ENCODE peak calls at places on chromosome 18, in five cellular contexts. E is K562, X is neural progenitor cell, J is IMR-90, U is Karpas-422. D is an unnamed sample.
A peak's percentile ranks its signal among the peaks of the same experiment; 100 is the strongest.

GRCh38 chr18:44286049-44286448 is 394.6 kb upstream of the SETBP1 start:
- DNase-seq in U (no peak), X (no peak), E (no peak), J (no peak), D (no peak)

GRCh38 chr18:63317982-63318881 is 1.3 kb downstream of the BCL2 start:
- DNase-seq in X (peak; percentile 78), U (peak; percentile 93), J (no peak), E (no peak), D (no peak)

GRCh38 chr18:48657446-48658120 is 118.8 kb downstream of the CTIF start:
- DNase-seq in U (no peak), E (no peak), X (peak; percentile 20), J (no peak), D (no peak)

GRCh38 chr18:62409821-62410220 is 84.7 kb downstream of the TNFRSF11A start:
- DNase-seq in E (no peak), X (no peak), J (no peak), U (no peak), D (no peak)

GRCh38 chr18:52150050-52150449 is 189.9 kb upstream of the DCC start:
- DNase-seq in X (no peak), U (no peak), E (no peak), J (no peak), D (no peak)

GRCh38 chr18:77147418-77147852 is 14.9 kb upstream of the MBP start:
- DNase-seq in U (peak; percentile 69), X (no peak), E (no peak), J (peak; percentile 52), D (no peak)

GRCh38 chr18:11119550-11119949 is 29.8 kb downstream of the PIEZO2 start:
- DNase-seq in E (no peak), J (no peak), U (no peak), X (no peak), D (no peak)

GRCh38 chr18:79965119-79965902 is 868 bp downstream of the HSBP1L1 start:
- DNase-seq in J (peak; percentile 91), U (peak; percentile 72), E (no peak), X (no peak), D (no peak)

GRCh38 chr18:11019295-11019694 is 130.1 kb downstream of the PIEZO2 start:
- DNase-seq in X (no peak), U (no peak), J (no peak), E (no peak), D (no peak)

GRCh38 chr18:54130177-54130576 is 94.3 kb downstream of the MBD2 start:
- DNase-seq in X (no peak), U (no peak), E (no peak), J (peak; percentile 10), D (no peak)

GRCh38 chr18:44884446-44884845 is 203.8 kb downstream of the SETBP1 start:
- DNase-seq in X (no peak), E (no peak), U (no peak), J (no peak), D (no peak)

GRCh38 chr18:35826477-35826876 is 146.0 kb upstream of the RMP24 start:
- DNase-seq in E (no peak), J (no peak), U (no peak), X (no peak), D (no peak)
- H3K4me2 ChIP-seq in E (no peak overlapping the region), J (no peak overlapping the region), U (no peak overlapping the region), X (no peak overlapping the region), D (no peak overlapping the region)

DNA sequence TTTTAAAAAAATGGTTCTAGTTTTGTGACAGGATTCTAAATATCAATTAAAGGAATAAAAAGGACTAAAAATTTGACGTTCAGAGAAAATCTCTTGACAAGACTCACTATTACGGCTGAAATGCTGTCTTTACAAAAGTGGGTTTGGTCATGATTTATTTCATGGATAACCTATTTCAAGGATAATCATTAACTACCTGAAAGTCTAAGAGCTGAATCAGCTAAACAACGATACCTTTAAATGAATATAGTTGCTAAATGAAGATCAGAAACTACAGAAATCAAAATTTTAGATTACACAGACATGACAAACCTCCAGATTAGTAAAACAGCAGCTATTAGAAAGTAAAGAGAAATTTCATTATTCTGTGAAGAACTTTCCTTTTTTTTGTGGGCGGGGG is 35.7 kb downstream of the RTTN start:
- DNase-seq in U (no peak), X (no peak), E (no peak), J (no peak), D (no peak)
- H3K4me2 ChIP-seq in U (no peak overlapping the region), X (no peak overlapping the region), E (no peak overlapping the region), J (no peak overlapping the region), D (no peak overlapping the region)

DNA sequence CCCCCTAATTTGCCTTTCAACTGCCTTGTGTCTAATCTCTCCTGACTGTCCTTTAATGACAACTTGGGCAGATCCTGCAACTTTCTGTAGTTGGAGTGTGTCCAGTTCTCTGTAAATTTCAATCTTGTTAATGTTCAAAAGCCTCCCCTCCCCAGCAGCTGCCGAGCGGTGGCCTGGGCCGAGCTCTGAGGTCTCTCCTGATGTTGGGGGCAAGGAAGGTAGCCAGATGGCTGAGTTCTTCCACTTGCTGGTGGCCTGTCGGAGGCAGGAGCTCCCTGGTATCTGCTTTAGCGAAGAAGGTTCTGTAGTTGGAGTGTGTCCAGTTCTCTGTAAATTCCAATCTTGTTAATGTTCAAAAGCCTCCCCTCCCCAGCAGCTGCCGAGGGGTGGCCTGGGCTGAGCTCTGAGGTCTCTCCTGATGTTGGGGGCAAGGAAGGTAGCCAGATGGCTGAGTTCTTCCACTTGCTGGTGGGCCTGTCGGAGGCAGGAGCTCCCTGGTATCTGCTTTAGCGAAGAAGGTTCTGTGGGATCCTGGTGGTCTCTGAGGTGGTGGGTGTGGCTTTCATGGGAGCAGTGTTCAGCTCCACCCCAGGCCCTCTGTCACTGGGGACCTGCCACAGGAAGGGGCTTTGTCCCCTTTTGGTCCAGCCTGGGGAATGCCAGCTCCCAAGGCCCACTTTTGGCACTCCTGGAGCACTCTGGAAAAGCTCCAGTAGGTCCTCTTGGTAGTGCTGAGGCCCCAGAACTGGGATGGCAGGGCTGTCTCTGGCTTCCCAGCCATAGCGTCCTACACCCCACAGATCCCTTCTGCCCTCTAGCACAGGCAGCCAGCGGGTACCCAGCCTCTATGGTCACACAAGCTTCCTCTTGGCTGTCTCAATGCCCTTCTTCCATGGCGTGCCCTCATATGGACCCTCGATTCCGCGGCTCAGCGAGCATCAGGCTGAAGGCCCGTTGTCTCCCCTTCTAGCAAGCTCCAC is 211.9 kb downstream of the ALPK2 start:
- DNase-seq in E (no peak), X (no peak), U (no peak), J (peak; percentile 71), D (no peak)
- H3K4me2 ChIP-seq in E (no peak overlapping the region), X (no peak overlapping the region), U (no peak overlapping the region), J (no peak overlapping the region), D (no peak overlapping the region)

GRCh38 chr18:33572022-33572421 is 6.0 kb upstream of the ASXL3 start:
- DNase-seq in E (no peak), U (no peak), J (no peak), X (no peak), D (no peak)
- H3K4me2 ChIP-seq in E (no peak overlapping the region), U (no peak overlapping the region), J (no peak overlapping the region), X (no peak overlapping the region), D (no peak overlapping the region)

GRCh38 chr18:26480897-26481795 is 67.2 kb downstream of the KCTD1 start:
- DNase-seq in U (peak; percentile 55), E (no peak), J (peak; percentile 96), X (no peak), D (no peak)
- H3K4me2 ChIP-seq in U (peak overlapping the region; percentile 7), E (no peak overlapping the region), J (peak overlapping the region; percentile 51), X (no peak overlapping the region), D (no peak overlapping the region)

GRCh38 chr18:46754661-46755292 is 2.1 kb downstream of the ST8SIA5 start:
- DNase-seq in X (peak; percentile 49), U (no peak), J (no peak), E (no peak), D (no peak)

GRCh38 chr18:46754188-46754587 is 2.7 kb downstream of the ST8SIA5 start:
- DNase-seq in E (no peak), X (no peak), U (no peak), J (no peak), D (peak; percentile 8)

GRCh38 chr18:46756559-46757201 is at the start of gene ST8SIA5:
- DNase-seq in U (no peak), E (no peak), X (peak; percentile 80), J (no peak), D (no peak)

GRCh38 chr18:46755315-46756171 is 1.3 kb downstream of the ST8SIA5 start:
- DNase-seq in U (no peak), X (peak; percentile 23), J (no peak), E (no peak), D (no peak)

DNA sequence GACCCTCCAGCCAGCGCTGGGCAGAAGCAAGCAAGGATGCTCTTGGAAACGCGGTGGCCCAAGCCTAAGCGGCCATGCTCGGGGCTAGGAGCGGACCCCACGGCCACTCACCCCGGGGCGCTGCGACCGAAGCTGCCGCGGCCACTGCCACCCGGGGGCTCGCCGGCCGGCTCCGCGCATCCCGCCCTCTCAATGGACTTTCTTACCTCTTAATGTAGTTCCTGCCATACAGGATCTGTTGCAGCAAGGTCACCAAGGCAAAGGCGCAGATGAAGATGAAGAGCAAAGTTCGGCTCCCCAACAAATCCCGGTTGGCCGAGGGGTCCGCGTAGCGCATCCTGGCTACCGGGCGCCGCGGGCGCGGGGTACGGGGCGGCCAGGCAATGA is 688 bp downstream of the ST8SIA5 start:
- DNase-seq in E (no peak), U (no peak), J (no peak), X (no peak), D (no peak)
- H3K4me2 ChIP-seq in E (no peak overlapping the region), U (no peak overlapping the region), J (no peak overlapping the region), X (peak overlapping the region; percentile 90), D (no peak overlapping the region)

DNA sequence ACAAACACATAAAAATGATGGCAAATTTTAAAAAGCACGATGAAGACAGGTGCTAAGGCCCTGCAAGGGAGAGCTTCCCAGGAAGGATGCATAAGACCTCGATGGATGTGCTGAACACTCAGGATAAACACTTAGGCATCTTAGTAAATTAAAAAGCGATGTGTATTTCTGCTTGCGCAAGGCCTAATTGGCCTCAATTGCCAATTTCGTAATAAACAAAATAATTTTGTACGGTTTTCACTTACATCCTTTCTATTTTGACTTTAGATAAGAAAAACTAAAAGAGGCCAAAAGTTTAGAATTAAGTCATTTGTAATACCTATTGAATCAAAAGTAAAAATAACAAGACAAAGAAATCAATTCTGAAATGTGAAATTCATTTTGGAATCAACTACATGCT is 189.1 kb downstream of the TCF4 start:
- DNase-seq in E (no peak), U (no peak), J (no peak), X (no peak), D (no peak)
- H3K4me2 ChIP-seq in E (no peak overlapping the region), U (no peak overlapping the region), J (no peak overlapping the region), X (no peak overlapping the region), D (no peak overlapping the region)